ENCODE peak calls at places on chromosomes 12 and 14, in four cellular contexts. W is GM12878, L is K562, Z is HepG2. Q is an unnamed sample.

GRCh38 chr12:127158385-127159061 is 1108.4 kb upstream of the TMEM132C start:
- DNase-seq in L (no peak), Z (no peak), W (no peak), Q (no peak)

GRCh38 chr12:19833775-19834501 is 394.6 kb downstream of the AEBP2 start:
- DNase-seq in W (no peak), L (no peak), Z (no peak), Q (no peak)

GRCh38 chr12:116466536-116466935 is 92.6 kb upstream of the MAP1LC3B2 start:
- DNase-seq in W (no peak), Z (no peak), L (no peak), Q (no peak)

GRCh38 chr14:59176764-59177163 is 11.7 kb upstream of the DAAM1 start:
- DNase-seq in Z (no peak), W (no peak), L (no peak), Q (no peak)

GRCh38 chr14:44803239-44803905 is 158.4 kb downstream of the KLHL28 start:
- DNase-seq in Z (peak), W (peak), L (peak), Q (peak)

GRCh38 chr12:114688256-114688845 is 4.4 kb upstream of the TBX3 start:
- DNase-seq in L (no peak), Z (no peak), W (no peak), Q (no peak)

GRCh38 chr12:101663298-101663697 is 34.1 kb upstream of the CHPT1 start:
- DNase-seq in L (no peak), Z (no peak), W (no peak), Q (no peak)

GRCh38 chr14:21734457-21735074 is 60.9 kb upstream of the OR4E1 start:
- DNase-seq in Z (peak), L (peak), W (peak), Q (peak)

GRCh38 chr12:53174881-53175491 is 5.5 kb upstream of the ZNF740 start:
- DNase-seq in W (no peak), L (peak), Z (peak), Q (no peak)

GRCh38 chr12:93107514-93107942 is 178.4 kb upstream of the EEA1 start:
- DNase-seq in Z (no peak), L (no peak), W (no peak), Q (no peak)

GRCh38 chr12:108734200-108734906 is 3.0 kb upstream of the CORO1C start:
- DNase-seq in L (no peak), W (peak), Z (peak), Q (no peak)

GRCh38 chr12:58009355-58009754 is 68.0 kb downstream of the ATP23 start:
- DNase-seq in W (no peak), Z (no peak), L (no peak), Q (no peak)

DNA sequence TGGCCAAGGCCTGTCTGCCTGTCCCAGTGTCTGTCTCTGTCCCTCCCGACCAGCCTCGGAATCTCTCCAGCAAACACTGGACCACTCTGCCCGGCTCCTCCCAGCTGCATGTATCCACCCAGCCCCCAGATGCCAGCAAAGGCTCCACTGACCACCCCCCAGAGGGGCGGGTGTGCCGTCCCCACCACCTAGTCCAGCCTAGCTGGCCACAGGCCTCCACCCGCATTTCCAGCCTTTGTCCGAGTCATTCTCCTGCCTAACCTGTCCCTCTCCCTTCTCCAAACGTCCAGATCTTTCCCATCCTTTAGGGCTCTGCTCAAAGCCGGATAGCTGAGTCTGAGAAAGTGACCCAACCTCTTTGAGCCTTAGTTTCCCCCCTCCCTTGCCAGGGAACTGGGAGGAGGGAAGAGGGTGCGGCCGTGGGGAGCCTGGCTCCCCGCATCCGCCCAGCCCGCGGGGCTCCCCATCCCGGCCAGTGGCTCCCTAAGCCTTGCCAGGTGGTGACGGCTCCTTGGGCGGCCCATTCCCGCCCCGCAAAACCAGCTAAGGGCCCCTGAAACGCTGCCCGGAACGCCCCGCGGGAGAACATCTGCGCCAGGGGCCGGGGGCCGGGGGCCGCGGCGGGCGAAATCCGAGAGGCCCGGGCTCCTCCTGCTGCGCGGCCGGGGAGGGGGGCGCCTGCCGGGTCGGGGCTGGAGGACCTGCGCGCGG is 34.6 kb upstream of the ANKRD9 start:
- DNase-seq in Z (peak), W (no peak), L (no peak), Q (no peak)
- TF ChIP-seq TARDBP in Z (no peak), W (no peak), L (no peak), Q (no peak)

DNA sequence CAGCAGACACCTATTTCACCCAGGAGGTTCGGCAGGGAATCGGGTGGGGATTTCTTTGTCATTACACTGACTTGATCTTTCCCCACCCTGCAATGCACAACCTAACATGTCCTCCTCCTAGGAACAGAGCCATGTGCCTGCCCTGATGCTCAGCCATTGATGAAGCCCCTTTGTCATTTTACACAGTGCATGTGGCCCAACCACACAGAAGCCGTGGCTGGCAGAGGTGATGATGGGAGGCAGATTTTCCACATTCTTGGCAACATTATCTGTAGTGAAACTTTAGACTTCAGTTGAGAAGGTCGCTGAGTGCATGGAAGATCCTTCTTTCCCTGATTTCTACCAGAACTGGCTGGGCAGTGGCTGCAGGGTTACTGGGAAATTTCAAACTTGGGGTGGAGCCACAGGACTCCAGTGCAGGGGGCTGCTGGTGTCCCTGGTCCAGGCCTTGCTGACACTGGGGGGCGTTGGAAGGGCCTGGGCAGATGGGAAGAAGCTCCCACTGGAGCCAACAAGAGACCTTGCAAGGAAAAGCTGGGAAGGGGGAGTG is 42.0 kb upstream of the P2RX7 start:
- DNase-seq in Z (no peak), W (no peak), L (no peak), Q (no peak)
- TF ChIP-seq FOXM1 in Z (no peak), W (no peak), L (no peak), Q (no peak)

DNA sequence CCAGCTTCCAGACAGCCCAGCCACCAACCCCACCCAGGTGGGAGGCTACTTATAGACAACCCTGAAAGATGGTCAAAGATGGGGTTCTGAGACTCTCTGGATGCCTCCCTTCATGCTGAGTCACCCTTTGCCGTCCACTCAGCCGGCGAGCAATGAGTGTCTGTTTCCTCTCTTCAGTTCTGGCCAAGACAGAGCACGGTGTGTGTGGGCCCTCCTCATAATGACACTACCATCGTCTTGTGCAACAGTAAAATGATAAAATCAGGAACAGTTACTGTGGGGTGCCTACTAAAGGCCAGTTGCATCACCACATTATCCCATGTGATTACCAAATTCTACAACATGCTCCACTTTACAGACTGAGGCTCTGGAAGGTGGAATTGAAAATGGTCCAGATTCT is 7.0 kb upstream of the BDKRB1 start:
- DNase-seq in L (no peak), W (no peak), Z (no peak), Q (no peak)
- TF ChIP-seq TARDBP in L (no peak), W (no peak), Z (no peak), Q (no peak)

GRCh38 chr12:12668005-12668404 is 28.0 kb downstream of the GPR19 start:
- DNase-seq in W (no peak), Z (no peak), L (no peak), Q (no peak)

GRCh38 chr12:12676605-12677004 is 19.4 kb downstream of the GPR19 start:
- DNase-seq in W (no peak), L (no peak), Z (no peak), Q (no peak)

GRCh38 chr12:12673296-12673695 is 22.7 kb downstream of the GPR19 start:
- DNase-seq in W (peak), Z (no peak), L (no peak), Q (no peak)

GRCh38 chr12:12671850-12672660 is 23.9 kb downstream of the GPR19 start:
- DNase-seq in W (no peak), Z (no peak), L (no peak), Q (no peak)
- TF ChIP-seq FOXM1 in W (no peak), Z (no peak), L (no peak), Q (no peak)

GRCh38 chr14:64731141-64731581 is 26.9 kb downstream of the PLEKHG3 start:
- DNase-seq in Z (no peak), L (no peak), W (no peak), Q (no peak)
- TF ChIP-seq TARDBP in Z (no peak), L (no peak), W (no peak), Q (no peak)

DNA sequence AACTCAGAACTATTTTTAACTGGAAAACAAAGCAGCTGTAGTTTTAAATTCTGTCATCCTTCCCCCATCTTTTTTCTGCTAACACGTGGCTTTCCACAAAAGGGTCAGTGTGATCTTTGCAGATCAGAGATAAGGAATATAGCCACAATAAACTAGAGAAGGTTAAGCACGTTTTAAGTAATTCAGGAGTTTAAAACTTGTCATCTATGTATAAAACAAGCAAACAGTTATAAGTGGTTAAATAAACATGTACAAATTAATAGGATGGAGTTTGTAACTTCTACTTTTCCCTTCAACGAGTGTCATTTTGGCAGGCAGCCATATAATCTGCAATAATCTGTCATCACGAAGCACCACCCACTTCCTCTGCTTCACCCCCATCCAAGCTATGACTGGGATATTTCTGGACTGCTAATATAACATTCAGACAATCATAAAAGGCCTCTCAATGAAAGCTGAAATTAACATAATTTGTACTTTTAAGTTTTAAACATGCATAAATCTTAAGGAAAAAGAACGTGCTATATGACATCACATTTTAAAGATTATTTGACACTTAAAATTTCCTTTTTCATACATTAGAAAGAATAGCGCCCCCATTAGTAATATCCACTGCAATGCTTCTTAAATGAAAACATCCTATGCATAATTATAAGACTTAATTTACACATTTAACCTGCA is 15.2 kb downstream of the TAOK3 start:
- DNase-seq in Z (no peak), W (peak), L (peak), Q (peak)
- TF ChIP-seq FOXM1 in Z (no peak), W (no peak), L (no peak), Q (no peak)

GRCh38 chr12:29799591-29799990 is 15.8 kb upstream of the TMTC1 start:
- DNase-seq in L (no peak), W (no peak), Z (no peak), Q (no peak)

GRCh38 chr12:29797565-29798360 is 14.0 kb upstream of the TMTC1 start:
- DNase-seq in W (no peak), L (no peak), Z (no peak), Q (no peak)

GRCh38 chr12:29794869-29795268 is 11.1 kb upstream of the TMTC1 start:
- DNase-seq in L (no peak), Z (no peak), W (no peak), Q (no peak)

GRCh38 chr12:29795715-29796114 is 12.0 kb upstream of the TMTC1 start:
- DNase-seq in L (no peak), Z (no peak), W (no peak), Q (no peak)

GRCh38 chr12:29796823-29797263 is 13.1 kb upstream of the TMTC1 start:
- DNase-seq in L (no peak), W (no peak), Z (no peak), Q (peak)
- TF ChIP-seq TARDBP in L (no peak), W (no peak), Z (no peak), Q (no peak)

DNA sequence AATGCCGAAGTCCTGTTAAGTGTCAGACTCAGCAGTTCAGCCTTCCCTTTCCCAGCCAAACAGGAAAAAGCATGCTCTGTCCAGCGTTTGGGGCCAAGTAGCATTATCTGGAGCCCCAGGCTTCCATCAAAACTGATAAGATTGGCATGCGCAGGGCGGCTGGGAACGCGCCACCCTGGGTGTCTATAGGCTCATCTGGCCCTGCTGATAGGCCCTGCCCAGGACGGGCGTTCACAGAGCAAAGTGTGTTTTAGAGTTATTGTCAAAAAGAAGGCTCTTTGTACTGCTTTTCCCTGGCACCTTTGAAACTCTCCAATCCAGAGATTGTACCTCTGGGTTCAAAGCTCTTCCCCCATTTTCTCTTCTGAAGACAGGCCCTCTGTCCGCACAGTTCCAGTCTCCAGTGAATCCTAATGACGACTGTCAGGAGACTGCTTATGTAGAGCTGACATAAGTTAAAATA is at the start of gene ART4:
- DNase-seq in Z (peak), L (peak), W (no peak), Q (no peak)
- TF ChIP-seq FOXM1 in Z (no peak), L (no peak), W (no peak), Q (no peak)

Q was measured in HEK293T.